ENCODE peak calls at places on chromosomes 12 and 14, in ten cellular contexts. One of them, this sample, is unnamed.
A peak's percentile ranks its signal among the peaks of the same experiment; 100 is the strongest.

GRCh38 chr12:48814313-48815280 is 3.7 kb upstream of the CACNB3 start:
- DNase-seq in activated B cell treated with CpG ODN at 0.5 μM for 24 hours: peak; percentile 88
- DNase-seq in NCI-H69: peak; percentile 82
- DNase-seq in activated T-helper 1 cell treated with anti-CD3 and anti-CD28 coated beads, Interleukin-12 subunit alpha, Interleukin-12 subunit beta, Interleukin-2, Interleukin-4 antibody, amounts not matched to agents 30 ng/mL and 10 ng/mL and 1 ng/mL, durations not matched to agents 14 hours and 24 hours and 36 hours: peak; percentile 78
- DNase-seq in lower leg skin: peak; percentile 97
- DNase-seq in NCI-H1105 treated with DMSO at 0.1 percent for 48 hours: peak; percentile 6
- DNase-seq in A172: peak; percentile 49
- DNase-seq in MV-4-11: peak; percentile 59
- DNase-seq in T-helper 9 cell: peak; percentile 72
- DNase-seq in activated naive CD8-positive, alpha-beta T cell treated with anti-CD3 and anti-CD28 coated beads, Interleukin-2, amount 50 U/mL, for 24 hours: peak; percentile 91
- DNase-seq in this sample: peak; percentile 90

GRCh38 chr12:107612508-107612907 is 73.1 kb upstream of the PWP1 start:
- DNase-seq in activated B cell treated with CpG ODN at 0.5 μM for 24 hours: no peak
- DNase-seq in NCI-H69: no peak
- DNase-seq in activated T-helper 1 cell treated with anti-CD3 and anti-CD28 coated beads, Interleukin-12 subunit alpha, Interleukin-12 subunit beta, Interleukin-2, Interleukin-4 antibody, amounts not matched to agents 30 ng/mL and 10 ng/mL and 1 ng/mL, durations not matched to agents 14 hours and 24 hours and 36 hours: no peak
- DNase-seq in lower leg skin: no peak
- DNase-seq in NCI-H1105 treated with DMSO at 0.1 percent for 48 hours: no peak
- DNase-seq in A172: no peak
- DNase-seq in MV-4-11: no peak
- DNase-seq in T-helper 9 cell: no peak
- DNase-seq in activated naive CD8-positive, alpha-beta T cell treated with anti-CD3 and anti-CD28 coated beads, Interleukin-2, amount 50 U/mL, for 24 hours: no peak
- DNase-seq in this sample: peak; percentile 46

GRCh38 chr14:103057372-103058208 is at the start of gene CDC42BPB:
- DNase-seq in activated B cell treated with CpG ODN at 0.5 μM for 24 hours: peak; percentile 82
- DNase-seq in NCI-H69: peak; percentile 98
- DNase-seq in activated T-helper 1 cell treated with anti-CD3 and anti-CD28 coated beads, Interleukin-12 subunit alpha, Interleukin-12 subunit beta, Interleukin-2, Interleukin-4 antibody, amounts not matched to agents 30 ng/mL and 10 ng/mL and 1 ng/mL, durations not matched to agents 14 hours and 24 hours and 36 hours: peak; percentile 40
- DNase-seq in lower leg skin: peak; percentile 96
- DNase-seq in NCI-H1105 treated with DMSO at 0.1 percent for 48 hours: peak; percentile 83
- DNase-seq in A172: peak; percentile 53
- DNase-seq in MV-4-11: peak; percentile 51
- DNase-seq in T-helper 9 cell: peak; percentile 48
- DNase-seq in activated naive CD8-positive, alpha-beta T cell treated with anti-CD3 and anti-CD28 coated beads, Interleukin-2, amount 50 U/mL, for 24 hours: peak; percentile 53
- DNase-seq in this sample: peak; percentile 98

GRCh38 chr12:6548556-6549378 is 7.1 kb downstream of the IFFO1 start:
- DNase-seq in activated B cell treated with CpG ODN at 0.5 μM for 24 hours: no peak
- DNase-seq in NCI-H69: no peak
- DNase-seq in activated T-helper 1 cell treated with anti-CD3 and anti-CD28 coated beads, Interleukin-12 subunit alpha, Interleukin-12 subunit beta, Interleukin-2, Interleukin-4 antibody, amounts not matched to agents 30 ng/mL and 10 ng/mL and 1 ng/mL, durations not matched to agents 14 hours and 24 hours and 36 hours: no peak
- DNase-seq in lower leg skin: no peak
- DNase-seq in NCI-H1105 treated with DMSO at 0.1 percent for 48 hours: no peak
- DNase-seq in A172: no peak
- DNase-seq in MV-4-11: peak; percentile 60
- DNase-seq in T-helper 9 cell: no peak
- DNase-seq in activated naive CD8-positive, alpha-beta T cell treated with anti-CD3 and anti-CD28 coated beads, Interleukin-2, amount 50 U/mL, for 24 hours: no peak
- DNase-seq in this sample: no peak

GRCh38 chr12:112932485-112933151 is 5.7 kb upstream of the OAS3 start:
- DNase-seq in activated B cell treated with CpG ODN at 0.5 μM for 24 hours: no peak
- DNase-seq in NCI-H69: peak; percentile 77
- DNase-seq in activated T-helper 1 cell treated with anti-CD3 and anti-CD28 coated beads, Interleukin-12 subunit alpha, Interleukin-12 subunit beta, Interleukin-2, Interleukin-4 antibody, amounts not matched to agents 30 ng/mL and 10 ng/mL and 1 ng/mL, durations not matched to agents 14 hours and 24 hours and 36 hours: no peak
- DNase-seq in lower leg skin: no peak
- DNase-seq in NCI-H1105 treated with DMSO at 0.1 percent for 48 hours: no peak
- DNase-seq in A172: no peak
- DNase-seq in MV-4-11: no peak
- DNase-seq in T-helper 9 cell: no peak
- DNase-seq in activated naive CD8-positive, alpha-beta T cell treated with anti-CD3 and anti-CD28 coated beads, Interleukin-2, amount 50 U/mL, for 24 hours: no peak
- DNase-seq in this sample: no peak

GRCh38 chr12:81722004-81722403 is 37.1 kb downstream of the PPFIA2 start:
- DNase-seq in activated B cell treated with CpG ODN at 0.5 μM for 24 hours: no peak
- DNase-seq in NCI-H69: peak; percentile 17
- DNase-seq in activated T-helper 1 cell treated with anti-CD3 and anti-CD28 coated beads, Interleukin-12 subunit alpha, Interleukin-12 subunit beta, Interleukin-2, Interleukin-4 antibody, amounts not matched to agents 30 ng/mL and 10 ng/mL and 1 ng/mL, durations not matched to agents 14 hours and 24 hours and 36 hours: no peak
- DNase-seq in lower leg skin: no peak
- DNase-seq in NCI-H1105 treated with DMSO at 0.1 percent for 48 hours: no peak
- DNase-seq in A172: no peak
- DNase-seq in MV-4-11: no peak
- DNase-seq in T-helper 9 cell: no peak
- DNase-seq in activated naive CD8-positive, alpha-beta T cell treated with anti-CD3 and anti-CD28 coated beads, Interleukin-2, amount 50 U/mL, for 24 hours: no peak
- DNase-seq in this sample: no peak

GRCh38 chr14:71776463-71777359 is 155.5 kb upstream of the RGS6 start:
- DNase-seq in activated B cell treated with CpG ODN at 0.5 μM for 24 hours: no peak
- DNase-seq in NCI-H69: no peak
- DNase-seq in activated T-helper 1 cell treated with anti-CD3 and anti-CD28 coated beads, Interleukin-12 subunit alpha, Interleukin-12 subunit beta, Interleukin-2, Interleukin-4 antibody, amounts not matched to agents 30 ng/mL and 10 ng/mL and 1 ng/mL, durations not matched to agents 14 hours and 24 hours and 36 hours: no peak
- DNase-seq in lower leg skin: no peak
- DNase-seq in NCI-H1105 treated with DMSO at 0.1 percent for 48 hours: no peak
- DNase-seq in A172: no peak
- DNase-seq in MV-4-11: no peak
- DNase-seq in T-helper 9 cell: no peak
- DNase-seq in activated naive CD8-positive, alpha-beta T cell treated with anti-CD3 and anti-CD28 coated beads, Interleukin-2, amount 50 U/mL, for 24 hours: peak; percentile 20
- DNase-seq in this sample: no peak

GRCh38 chr14:77024171-77024627 is 4.3 kb downstream of the IRF2BPL start:
- DNase-seq in activated B cell treated with CpG ODN at 0.5 μM for 24 hours: no peak
- DNase-seq in NCI-H69: peak; percentile 76
- DNase-seq in activated T-helper 1 cell treated with anti-CD3 and anti-CD28 coated beads, Interleukin-12 subunit alpha, Interleukin-12 subunit beta, Interleukin-2, Interleukin-4 antibody, amounts not matched to agents 30 ng/mL and 10 ng/mL and 1 ng/mL, durations not matched to agents 14 hours and 24 hours and 36 hours: peak; percentile 74
- DNase-seq in lower leg skin: no peak
- DNase-seq in NCI-H1105 treated with DMSO at 0.1 percent for 48 hours: peak; percentile 70
- DNase-seq in A172: peak; percentile 69
- DNase-seq in MV-4-11: no peak
- DNase-seq in T-helper 9 cell: peak; percentile 38
- DNase-seq in activated naive CD8-positive, alpha-beta T cell treated with anti-CD3 and anti-CD28 coated beads, Interleukin-2, amount 50 U/mL, for 24 hours: peak; percentile 57
- DNase-seq in this sample: peak; percentile 71

GRCh38 chr14:95068521-95068920 is 88.8 kb downstream of the DICER1 start:
- DNase-seq in activated B cell treated with CpG ODN at 0.5 μM for 24 hours: no peak
- DNase-seq in NCI-H69: no peak
- DNase-seq in activated T-helper 1 cell treated with anti-CD3 and anti-CD28 coated beads, Interleukin-12 subunit alpha, Interleukin-12 subunit beta, Interleukin-2, Interleukin-4 antibody, amounts not matched to agents 30 ng/mL and 10 ng/mL and 1 ng/mL, durations not matched to agents 14 hours and 24 hours and 36 hours: no peak
- DNase-seq in lower leg skin: peak; percentile 58
- DNase-seq in NCI-H1105 treated with DMSO at 0.1 percent for 48 hours: no peak
- DNase-seq in A172: no peak
- DNase-seq in MV-4-11: no peak
- DNase-seq in T-helper 9 cell: no peak
- DNase-seq in activated naive CD8-positive, alpha-beta T cell treated with anti-CD3 and anti-CD28 coated beads, Interleukin-2, amount 50 U/mL, for 24 hours: no peak
- DNase-seq in this sample: no peak

GRCh38 chr12:65605019-65605418 is 219.3 kb upstream of the HMGA2 start:
- DNase-seq in activated B cell treated with CpG ODN at 0.5 μM for 24 hours: no peak
- DNase-seq in NCI-H69: no peak
- DNase-seq in activated T-helper 1 cell treated with anti-CD3 and anti-CD28 coated beads, Interleukin-12 subunit alpha, Interleukin-12 subunit beta, Interleukin-2, Interleukin-4 antibody, amounts not matched to agents 30 ng/mL and 10 ng/mL and 1 ng/mL, durations not matched to agents 14 hours and 24 hours and 36 hours: no peak
- DNase-seq in lower leg skin: no peak
- DNase-seq in NCI-H1105 treated with DMSO at 0.1 percent for 48 hours: no peak
- DNase-seq in A172: no peak
- DNase-seq in MV-4-11: no peak
- DNase-seq in T-helper 9 cell: no peak
- DNase-seq in activated naive CD8-positive, alpha-beta T cell treated with anti-CD3 and anti-CD28 coated beads, Interleukin-2, amount 50 U/mL, for 24 hours: no peak
- DNase-seq in this sample: no peak

GRCh38 chr14:77307099-77307496 is 13.6 kb downstream of the POMT2 start:
- DNase-seq in activated B cell treated with CpG ODN at 0.5 μM for 24 hours: no peak
- DNase-seq in NCI-H69: peak; percentile 27
- DNase-seq in activated T-helper 1 cell treated with anti-CD3 and anti-CD28 coated beads, Interleukin-12 subunit alpha, Interleukin-12 subunit beta, Interleukin-2, Interleukin-4 antibody, amounts not matched to agents 30 ng/mL and 10 ng/mL and 1 ng/mL, durations not matched to agents 14 hours and 24 hours and 36 hours: no peak
- DNase-seq in lower leg skin: no peak
- DNase-seq in NCI-H1105 treated with DMSO at 0.1 percent for 48 hours: no peak
- DNase-seq in A172: no peak
- DNase-seq in MV-4-11: no peak
- DNase-seq in T-helper 9 cell: no peak
- DNase-seq in activated naive CD8-positive, alpha-beta T cell treated with anti-CD3 and anti-CD28 coated beads, Interleukin-2, amount 50 U/mL, for 24 hours: no peak
- DNase-seq in this sample: no peak

GRCh38 chr12:57449375-57449774 is 5.7 kb upstream of the INHBE start:
- DNase-seq in activated B cell treated with CpG ODN at 0.5 μM for 24 hours: no peak
- DNase-seq in NCI-H69: no peak
- DNase-seq in activated T-helper 1 cell treated with anti-CD3 and anti-CD28 coated beads, Interleukin-12 subunit alpha, Interleukin-12 subunit beta, Interleukin-2, Interleukin-4 antibody, amounts not matched to agents 30 ng/mL and 10 ng/mL and 1 ng/mL, durations not matched to agents 14 hours and 24 hours and 36 hours: no peak
- DNase-seq in lower leg skin: no peak
- DNase-seq in NCI-H1105 treated with DMSO at 0.1 percent for 48 hours: no peak
- DNase-seq in A172: no peak
- DNase-seq in MV-4-11: no peak
- DNase-seq in T-helper 9 cell: no peak
- DNase-seq in activated naive CD8-positive, alpha-beta T cell treated with anti-CD3 and anti-CD28 coated beads, Interleukin-2, amount 50 U/mL, for 24 hours: no peak
- DNase-seq in this sample: no peak

This sample was measured in upper lobe of left lung.